ENCODE peak calls at places on chromosomes 7 and 10, in nine cellular contexts. U is nucleus accumbens; R is activated T-cell treated with anti-CD3 and anti-CD28 coated beads, Interleukin-2, amount 50 U/mL, for 72 hours; W is T-cell; Z is stimulated activated CD4-positive, alpha-beta T cell treated with anti-CD3 and anti-CD28 coated beads, TNF-alpha, amount 100 ng/mL, for 4 hours; C is NCI-H2029 treated with DMSO at 0.1 percent for 48 hours; B is D341Med; O is colonic mucosa; D is ACHN. P is an unnamed sample.

GRCh38 chr7:28778781-28779180 is 179.3 kb downstream of the TRIL start:
- DNase-seq in U (no peak), R (no peak), W (no peak), Z (no peak), C (no peak), B (no peak), O (no peak), D (no peak), P (no peak)

GRCh38 chr7:31002256-31002655 is 38.5 kb downstream of the GHRHR start:
- DNase-seq in U (no peak), R (no peak), W (no peak), Z (no peak), C (no peak), B (no peak), O (no peak), D (no peak), P (no peak)

GRCh38 chr7:131294553-131294952 is 33.1 kb upstream of the MKLN1 start:
- DNase-seq in U (no peak), R (no peak), W (no peak), Z (no peak), C (no peak), B (peak), O (no peak), D (no peak), P (no peak)

GRCh38 chr10:55397777-55398176 is 596.7 kb upstream of the PCDH15 start:
- DNase-seq in U (no peak), R (no peak), W (no peak), Z (no peak), C (no peak), B (no peak), O (no peak), D (no peak), P (no peak)

GRCh38 chr10:121823993-121824463 is 103.8 kb downstream of the ATE1 start:
- DNase-seq in U (no peak), R (peak), W (no peak), Z (no peak), C (no peak), B (peak), O (no peak), D (peak), P (no peak)

GRCh38 chr10:11837372-11838161 is 14.4 kb downstream of the PROSER2 start:
- DNase-seq in U (no peak), R (no peak), W (no peak), Z (no peak), C (no peak), B (no peak), O (no peak), D (no peak), P (no peak)

GRCh38 chr7:5591547-5591899 is 167.9 kb upstream of the TNRC18 start:
- DNase-seq in U (no peak), R (no peak), W (no peak), Z (no peak), C (no peak), B (peak), O (no peak), D (peak), P (no peak)

GRCh38 chr7:29408841-29409243 is 154.8 kb upstream of the PRR15 start:
- DNase-seq in U (peak), R (peak), W (peak), Z (peak), C (peak), B (peak), O (peak), D (peak), P (peak)

GRCh38 chr7:578386-578785 is 58.7 kb upstream of the PDGFA start:
- DNase-seq in U (no peak), R (no peak), W (no peak), Z (no peak), C (no peak), B (no peak), O (no peak), D (no peak), P (no peak)

GRCh38 chr10:4498763-4499251 is 327.2 kb upstream of the AKR1E2 start:
- DNase-seq in U (no peak), R (no peak), W (no peak), Z (no peak), C (no peak), B (no peak), O (no peak), D (no peak), P (no peak)

GRCh38 chr7:29141981-29142380 is 4.4 kb downstream of the CPVL start:
- DNase-seq in U (no peak), R (no peak), W (no peak), Z (no peak), C (no peak), B (no peak), O (no peak), D (no peak), P (no peak)

GRCh38 chr7:38492010-38492409 is 139.2 kb downstream of the AMPH start:
- DNase-seq in U (no peak), R (no peak), W (no peak), Z (no peak), C (no peak), B (no peak), O (no peak), D (no peak), P (no peak)

GRCh38 chr7:157597562-157597961 is 260.8 kb downstream of the DNAJB6 start:
- DNase-seq in U (no peak), R (no peak), W (no peak), Z (no peak), C (no peak), B (no peak), O (no peak), D (no peak), P (no peak)

GRCh38 chr7:12534046-12534445 is 36.5 kb upstream of the SCIN start:
- DNase-seq in U (no peak), R (no peak), W (no peak), Z (no peak), C (no peak), B (no peak), O (no peak), D (no peak), P (no peak)